ENCODE peak calls at places on chromosomes 12 and 14, in five cellular contexts. G is GM23338; E is tibial nerve; D is activated CD4-positive, alpha-beta T cell treated with anti-CD3 and anti-CD28 coated beads, Interleukin-2, amount 10 ng/mL, durations not matched to agents 7 days and 5 days; R is WERI-Rb-1. A is an unnamed sample.
A peak's percentile ranks its signal among the peaks of the same experiment; 100 is the strongest.

GRCh38 chr12:109932878-109933503 is 32.9 kb downstream of the TCHP start:
- DNase-seq in G (no peak), E (peak; percentile 19), D (no peak), R (no peak), A (no peak)

GRCh38 chr12:110107369-110108281 is 16.5 kb upstream of the IFT81 start:
- DNase-seq in G (no peak), E (peak; percentile 59), D (no peak), R (peak; percentile 51), A (no peak)

GRCh38 chr14:53151523-53151866 is 1.6 kb downstream of the DDHD1 start:
- DNase-seq in G (no peak), E (no peak), D (no peak), R (no peak), A (no peak)

GRCh38 chr12:31215521-31216232 is 110.3 kb downstream of the SINHCAF start:
- DNase-seq in G (no peak), E (no peak), D (no peak), R (no peak), A (no peak)

GRCh38 chr14:84399296-84399910 is 1130.5 kb upstream of the FLRT2 start:
- DNase-seq in G (no peak), E (no peak), D (no peak), R (no peak), A (no peak)

GRCh38 chr12:86249276-86249675 is 6.9 kb downstream of the MGAT4C start:
- DNase-seq in G (no peak), E (no peak), D (no peak), R (no peak), A (no peak)

GRCh38 chr12:59115995-59116394 is 195.7 kb upstream of the LRIG3 start:
- DNase-seq in G (no peak), E (no peak), D (no peak), R (no peak), A (no peak)

GRCh38 chr14:58073516-58073915 is 78.5 kb downstream of the ARMH4 start:
- DNase-seq in G (no peak), E (no peak), D (no peak), R (no peak), A (no peak)

GRCh38 chr14:50733479-50733878 is 65.4 kb upstream of the SAV1 start:
- DNase-seq in G (no peak), E (no peak), D (no peak), R (no peak), A (no peak)

GRCh38 chr14:103753809-103754208 is 38.2 kb downstream of the ZFYVE21 start:
- DNase-seq in G (no peak), E (no peak), D (no peak), R (no peak), A (no peak)

GRCh38 chr12:65565601-65566560 is 258.4 kb upstream of the HMGA2 start:
- DNase-seq in G (peak; percentile 26), E (no peak), D (no peak), R (no peak), A (no peak)

A was measured in small intestine.